ENCODE peak calls at places on chromosome 22, in four cellular contexts. T, Q, F and X are unnamed samples.

GRCh38 chr22:35921777-35922176 is 106.8 kb downstream of the RBFOX2 start:
- DNase-seq in F (peak; percentile 30), Q (peak; percentile 79), T (no peak), X (peak; percentile 50)

GRCh38 chr22:46462726-46463371 is 74.6 kb downstream of the CELSR1 start:
- DNase-seq in T (no peak), Q (no peak), F (no peak), X (no peak)

GRCh38 chr22:48263791-48264351 is 1501.4 kb downstream of the TBC1D22A start:
- DNase-seq in T (no peak), Q (no peak), F (no peak), X (no peak)

GRCh38 chr22:30694171-30694637 is 470 bp upstream of the OSBP2 start:
- DNase-seq in Q (no peak), F (peak; percentile 44), T (peak; percentile 79), X (no peak)

GRCh38 chr22:50475652-50476002 is 792 bp upstream of the SBF1 start:
- DNase-seq in F (no peak), T (no peak), Q (no peak), X (no peak)

GRCh38 chr22:26008587-26008986 is 160.7 kb upstream of the SEZ6L start:
- DNase-seq in F (no peak), T (no peak), Q (no peak), X (no peak)

GRCh38 chr22:46681010-46681409 is 57.0 kb downstream of the CERK start:
- DNase-seq in Q (no peak), F (no peak), T (no peak), X (no peak)

GRCh38 chr22:17563936-17564391 is 666 bp downstream of the SLC25A18 start:
- DNase-seq in Q (no peak), F (peak; percentile 39), T (no peak), X (no peak)

GRCh38 chr22:50530280-50530856 is 556 bp upstream of the TYMP start:
- DNase-seq in T (peak; percentile 94), F (peak; percentile 86), Q (peak; percentile 90), X (no peak)

GRCh38 chr22:45069925-45070324 is 60.1 kb upstream of the PHF21B start:
- DNase-seq in Q (no peak), T (no peak), F (no peak), X (no peak)

GRCh38 chr22:45469573-45470383 is 32.9 kb upstream of the FBLN1 start:
- DNase-seq in F (no peak), T (peak; percentile 7), Q (no peak), X (no peak)

GRCh38 chr22:33565580-33565995 is 354.7 kb downstream of the LARGE1 start:
- DNase-seq in T (no peak), Q (peak; percentile 60), F (no peak), X (no peak)

GRCh38 chr22:22820626-22821025 is 67.0 kb upstream of the IGLL5 start:
- DNase-seq in F (no peak), Q (no peak), T (no peak), X (peak; percentile 56)

GRCh38 chr22:21032843-21033688 is 705 bp upstream of the SLC7A4 start:
- DNase-seq in F (no peak), Q (no peak), T (no peak), X (no peak)

GRCh38 chr22:22593964-22594656 is 35.0 kb upstream of the PRAME start:
- DNase-seq in Q (no peak), F (no peak), T (peak; percentile 57), X (peak; percentile 65)

GRCh38 chr22:25083414-25084166 is 116.1 kb upstream of the CRYBB3 start:
- DNase-seq in F (no peak), Q (no peak), T (no peak), X (no peak)

GRCh38 chr22:42714768-42715430 is 5.8 kb downstream of the A4GALT start:
- DNase-seq in T (no peak), Q (no peak), F (no peak), X (no peak)

GRCh38 chr22:42714308-42714707 is 6.4 kb downstream of the A4GALT start:
- DNase-seq in Q (no peak), T (no peak), F (no peak), X (no peak)

GRCh38 chr22:42711895-42712837 is 8.5 kb downstream of the A4GALT start:
- DNase-seq in Q (no peak), T (no peak), F (no peak), X (no peak)

GRCh38 chr22:42708393-42708792 is 12.3 kb downstream of the A4GALT start:
- DNase-seq in T (no peak), F (no peak), Q (no peak), X (no peak)

DNA sequence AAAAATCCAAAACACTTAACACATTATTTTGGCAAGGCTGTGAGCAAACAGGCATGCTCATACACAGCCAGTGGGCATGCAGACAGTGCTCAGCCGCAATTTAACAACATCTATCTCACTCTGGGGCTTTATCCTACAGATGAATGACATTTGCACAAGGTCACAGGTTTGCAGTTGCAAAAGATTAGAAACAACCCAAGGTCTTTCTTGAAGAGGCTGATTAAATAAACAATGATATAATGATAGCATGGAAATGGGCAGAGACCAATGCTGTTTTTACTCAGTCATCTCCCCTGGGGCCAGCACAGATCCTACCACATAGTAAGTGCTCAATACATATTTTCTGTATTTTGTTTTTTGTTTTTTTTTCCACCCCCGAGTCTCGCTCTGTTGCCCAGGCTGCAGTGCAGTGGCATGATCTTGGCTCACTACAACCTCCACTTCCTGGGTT is 9.4 kb downstream of the A4GALT start:
- DNase-seq in F (no peak), Q (no peak), T (no peak), X (no peak)
- H3K4me3 ChIP-seq in F (no peak overlapping the region), Q (no peak overlapping the region), T (no peak overlapping the region), X (no peak overlapping the region)

DNA sequence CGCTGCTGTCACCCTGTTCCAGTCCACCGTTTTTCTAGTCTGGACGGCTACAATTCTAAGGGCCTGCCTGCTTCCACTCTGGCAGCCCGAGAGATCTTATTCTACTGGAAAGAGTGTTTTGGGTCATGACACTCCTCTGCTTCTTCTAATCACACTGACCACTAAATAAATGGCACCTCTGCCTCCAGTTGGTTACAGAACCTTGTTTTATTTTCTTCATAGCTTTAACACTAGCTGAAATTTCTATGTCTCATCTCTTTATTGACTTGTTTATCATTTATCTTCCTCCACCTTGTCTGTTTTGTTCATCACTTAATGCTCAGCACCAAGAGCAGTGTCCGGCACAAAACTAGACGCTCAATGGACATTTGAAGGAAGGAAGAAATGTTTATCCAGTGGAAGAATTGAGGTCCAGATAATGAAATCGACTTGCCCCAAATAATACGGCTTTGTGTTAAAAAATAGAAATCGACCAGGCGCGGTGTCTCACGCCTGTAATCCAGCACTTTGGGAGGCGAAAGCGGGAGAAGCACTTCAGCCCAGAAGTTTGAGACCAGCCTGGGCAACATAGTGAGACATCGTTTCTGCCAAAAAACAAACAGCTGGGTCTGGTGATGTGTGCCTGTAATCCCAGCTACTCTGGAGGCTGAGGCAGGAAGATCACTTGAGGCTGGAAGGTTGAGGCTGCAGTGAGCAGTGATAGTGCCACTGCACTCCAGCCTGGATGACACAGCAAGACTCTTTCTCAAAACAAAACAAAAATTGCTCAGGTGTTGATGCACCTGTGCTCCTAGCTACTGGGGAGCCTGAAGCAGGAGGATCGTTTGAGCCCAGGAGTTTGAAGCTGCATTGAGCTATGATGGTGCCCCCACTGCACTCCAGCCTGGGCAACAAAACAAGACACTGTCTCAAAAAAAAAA is 693 bp upstream of the PRR14L start:
- DNase-seq in F (no peak), T (no peak), Q (no peak), X (no peak)
- H3K4me3 ChIP-seq in F (peak overlapping the region; percentile 94), T (peak overlapping the region; percentile 99), Q (peak overlapping the region; percentile 98), X (peak overlapping the region; percentile 97)

GRCh38 chr22:39308614-39309363 is 10.6 kb downstream of the RPL3 start:
- DNase-seq in T (peak; percentile 69), Q (peak; percentile 92), F (peak; percentile 83), X (no peak)
- H3K4me3 ChIP-seq in T (peak overlapping the region; percentile 25), Q (peak overlapping the region; percentile 29), F (peak overlapping the region; percentile 33), X (no peak overlapping the region)

DNA sequence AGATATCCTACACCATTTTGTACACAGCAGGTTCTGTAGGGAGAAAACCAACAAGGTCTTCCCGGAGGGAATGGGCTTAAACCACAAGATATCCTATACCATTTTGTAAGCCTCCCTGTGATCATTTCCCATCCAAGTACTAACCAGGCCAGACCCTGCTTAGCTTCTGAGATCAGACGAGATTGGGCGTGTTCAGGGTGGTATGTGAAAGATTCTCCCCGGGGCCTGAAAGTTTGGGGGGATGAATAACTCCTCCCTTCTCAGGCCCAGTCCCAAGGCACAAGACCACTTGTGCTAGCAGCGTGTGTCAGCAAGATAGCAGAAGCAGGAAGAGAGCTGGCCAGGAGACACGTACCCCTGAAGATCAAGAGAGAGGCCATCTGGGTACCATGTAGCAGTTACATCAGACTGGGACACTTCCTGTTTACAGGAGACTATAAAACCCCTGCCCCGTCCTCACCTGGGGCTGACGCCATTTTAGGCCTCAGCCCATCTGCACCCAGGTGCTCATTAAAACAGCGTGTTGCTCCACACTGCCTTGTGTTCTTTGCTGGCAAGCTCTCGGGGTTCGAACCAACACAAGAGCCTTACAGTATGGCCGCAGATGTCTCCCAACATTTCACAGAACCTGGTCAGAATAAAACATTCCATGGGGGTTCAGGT is 17.3 kb downstream of the MIF start:
- DNase-seq in T (no peak), F (no peak), Q (no peak), X (no peak)
- H3K4me3 ChIP-seq in T (no peak overlapping the region), F (no peak overlapping the region), Q (no peak overlapping the region), X (no peak overlapping the region)

DNA sequence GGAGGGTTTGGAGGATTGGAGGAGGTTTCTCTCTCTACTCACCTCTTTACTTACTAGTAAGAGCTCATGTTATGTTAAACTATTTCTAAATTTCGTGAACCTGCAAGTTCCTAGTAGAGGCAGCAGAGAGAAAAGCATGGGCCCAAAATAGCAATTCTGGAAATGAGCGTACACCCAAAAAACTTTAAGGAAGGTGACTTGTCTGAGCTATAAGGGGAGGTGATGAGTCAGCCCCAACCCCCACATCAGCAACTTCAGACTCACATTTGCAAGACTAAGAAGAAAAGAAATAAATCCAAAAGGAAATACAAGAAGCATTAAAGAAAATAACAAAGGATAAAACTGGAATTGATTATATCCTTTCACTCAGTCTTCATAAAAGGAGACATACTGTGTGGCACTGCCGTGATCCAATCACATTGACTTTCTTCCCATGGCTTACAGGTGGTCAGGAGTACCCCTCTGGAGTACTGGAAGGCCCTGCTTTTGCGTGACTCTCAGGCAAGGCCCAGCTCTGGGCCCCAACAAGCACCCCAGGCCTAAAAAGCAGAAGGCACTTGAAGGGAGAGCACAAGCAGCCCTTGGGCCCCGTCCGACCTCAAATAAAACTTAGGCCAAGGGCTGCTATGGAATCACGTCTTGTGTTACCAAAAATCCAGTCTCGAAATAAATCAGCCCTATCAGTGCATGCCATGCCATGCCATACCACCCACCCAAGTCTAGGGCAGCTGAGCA is 14.3 kb downstream of the PACSIN2 start:
- DNase-seq in F (no peak), Q (no peak), T (peak; percentile 38), X (no peak)
- H3K4me3 ChIP-seq in F (no peak overlapping the region), Q (no peak overlapping the region), T (no peak overlapping the region), X (no peak overlapping the region)

DNA sequence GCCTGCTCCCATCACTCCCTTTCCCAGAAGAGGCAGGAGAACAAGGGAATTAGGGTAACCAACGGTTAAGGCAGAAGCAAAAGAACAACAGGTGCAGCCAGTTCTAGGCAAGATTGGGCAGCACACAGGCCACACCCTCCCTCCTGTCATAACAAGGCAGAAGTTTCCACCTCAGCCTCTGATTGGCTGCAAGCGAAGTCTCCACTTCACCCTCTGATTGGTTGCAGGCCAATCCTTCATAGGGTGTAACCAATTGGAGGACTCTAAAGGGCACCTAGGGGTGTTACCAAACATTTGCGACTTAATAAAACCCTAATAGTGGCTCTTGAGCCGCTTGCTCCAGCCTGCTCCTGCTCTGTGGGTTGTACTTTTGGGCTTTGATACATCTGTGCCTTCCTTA is 153.8 kb downstream of the CACNA1I start:
- DNase-seq in Q (no peak), T (no peak), F (no peak), X (peak; percentile 41)
- H3K4me3 ChIP-seq in Q (no peak overlapping the region), T (no peak overlapping the region), F (no peak overlapping the region), X (no peak overlapping the region)